ENCODE peak calls at places on chromosomes 7 and 10, in nine cellular contexts. S is renal cortical epithelial cell; R is AG09309; E is HL-60; O is CD8-positive, alpha-beta T cell; U is activated CD4-positive, alpha-beta memory T cell treated with anti-CD3 and anti-CD28 coated beads, Interleukin-2, amount 10 ng/mL, durations not matched to agents 7 days and 5 days; F is AG08395; Y is HEK293T; L is activated CD8-positive, alpha-beta memory T cell treated with anti-CD3 and anti-CD28 coated beads, Interleukin-2, amount 50 U/mL, for 4 hours. N is an unnamed sample.
A peak's percentile ranks its signal among the peaks of the same experiment; 100 is the strongest.

GRCh38 chr10:89852872-89853271 is 151.5 kb downstream of the KIF20B start:
- DNase-seq in S (no peak), R (no peak), E (no peak), O (no peak), U (no peak), F (no peak), Y (no peak), L (no peak), N (no peak)

GRCh38 chr10:38032881-38033280 is 22.4 kb downstream of the ZNF33A start:
- DNase-seq in S (no peak), R (peak; percentile 14), E (no peak), O (no peak), U (no peak), F (no peak), Y (no peak), L (no peak), N (peak; percentile 29)

GRCh38 chr10:83612050-83612449 is 527.3 kb upstream of the GHITM start:
- DNase-seq in S (no peak), R (peak; percentile 53), E (no peak), O (no peak), U (no peak), F (peak; percentile 38), Y (no peak), L (no peak), N (no peak)

GRCh38 chr10:101097881-101098280 is 33.2 kb upstream of the TLX1 start:
- DNase-seq in S (no peak), R (no peak), E (no peak), O (no peak), U (no peak), F (no peak), Y (no peak), L (no peak), N (no peak)

GRCh38 chr7:77504951-77505350 is 32.1 kb upstream of the PTPN12 start:
- DNase-seq in S (no peak), R (no peak), E (no peak), O (no peak), U (no peak), F (no peak), Y (no peak), L (no peak), N (no peak)

GRCh38 chr7:52749880-52750279 is 285.6 kb upstream of the POM121L12 start:
- DNase-seq in S (no peak), R (no peak), E (no peak), O (no peak), U (no peak), F (no peak), Y (no peak), L (no peak), N (no peak)

GRCh38 chr10:5014936-5015335 is 11.3 kb upstream of the AKR1C2 start:
- DNase-seq in S (peak; percentile 53), R (no peak), E (no peak), O (no peak), U (no peak), F (peak; percentile 19), Y (no peak), L (no peak), N (no peak)

GRCh38 chr10:14859775-14860174 is 18.9 kb upstream of the SUV39H2 start:
- DNase-seq in S (no peak), R (no peak), E (no peak), O (no peak), U (no peak), F (no peak), Y (no peak), L (no peak), N (no peak)

GRCh38 chr10:88833722-88834121 is 17.9 kb downstream of the ANKRD22 start:
- DNase-seq in S (no peak), R (no peak), E (peak; percentile 82), O (no peak), U (peak; percentile 24), F (no peak), Y (no peak), L (no peak), N (no peak)

GRCh38 chr10:112981553-112981952 is 31.5 kb downstream of the TCF7L2 start:
- DNase-seq in S (no peak), R (peak; percentile 41), E (peak; percentile 14), O (no peak), U (peak; percentile 28), F (no peak), Y (no peak), L (no peak), N (no peak)

GRCh38 chr10:48377751-48378585 is 71.5 kb downstream of the MAPK8 start:
- DNase-seq in S (peak; percentile 96), R (no peak), E (no peak), O (no peak), U (no peak), F (no peak), Y (no peak), L (no peak), N (no peak)

GRCh38 chr10:124568858-124569622 is 107.4 kb downstream of the LHPP start:
- DNase-seq in S (no peak), R (no peak), E (no peak), O (no peak), U (no peak), F (no peak), Y (no peak), L (peak; percentile 7), N (peak; percentile 14)

GRCh38 chr10:58414270-58415041 is 29.2 kb downstream of the TFAM start:
- DNase-seq in S (peak; percentile 92), R (no peak), E (no peak), O (no peak), U (no peak), F (peak; percentile 74), Y (peak; percentile 38), L (no peak), N (no peak)

GRCh38 chr10:132685921-132686680 is 99.8 kb downstream of the NKX6-2 start:
- DNase-seq in S (no peak), R (no peak), E (no peak), O (no peak), U (no peak), F (no peak), Y (no peak), L (peak; percentile 5), N (peak; percentile 19)

GRCh38 chr7:114759347-114760062 is 162.4 kb upstream of the MDFIC start:
- DNase-seq in S (peak; percentile 60), R (peak; percentile 3), E (no peak), O (no peak), U (no peak), F (no peak), Y (no peak), L (no peak), N (no peak)

GRCh38 chr10:34731885-34732701 is 83.0 kb downstream of the PARD3 start:
- DNase-seq in S (peak; percentile 78), R (peak; percentile 40), E (no peak), O (no peak), U (no peak), F (peak; percentile 43), Y (no peak), L (no peak), N (no peak)

GRCh38 chr7:44488955-44489354 is 1.5 kb downstream of the NUDCD3 start:
- DNase-seq in S (no peak), R (no peak), E (no peak), O (no peak), U (no peak), F (no peak), Y (no peak), L (no peak), N (no peak)

GRCh38 chr10:12703813-12704212 is 297.7 kb downstream of the CCDC3 start:
- DNase-seq in S (peak; percentile 87), R (no peak), E (no peak), O (no peak), U (no peak), F (peak; percentile 54), Y (no peak), L (no peak), N (no peak)

N was measured in left cardiac atrium.